ENCODE peak calls at places on chromosomes 7 and 10, in six cellular contexts. Q, T, E, D, X and K are unnamed samples.

GRCh38 chr7:36280840-36281812 is 108.5 kb upstream of the ANLN start:
- DNase-seq in T (peak), X (no peak), Q (peak), E (peak), D (peak), K (no peak)

GRCh38 chr10:821322-821721 is 110.2 kb downstream of the LARP4B start:
- DNase-seq in E (no peak), D (no peak), Q (peak), X (no peak), T (no peak), K (no peak)

GRCh38 chr7:94432799-94433198 is 38.1 kb downstream of the COL1A2 start:
- DNase-seq in Q (no peak), E (no peak), T (no peak), D (no peak), X (no peak), K (no peak)

GRCh38 chr7:20267482-20267881 is 50.3 kb upstream of the MACC1 start:
- DNase-seq in D (no peak), Q (no peak), E (no peak), X (no peak), T (no peak), K (no peak)

GRCh38 chr10:16950686-16951681 is 133.8 kb upstream of the RSU1 start:
- DNase-seq in X (peak), D (no peak), T (no peak), E (no peak), Q (peak), K (no peak)

GRCh38 chr10:1035201-1035600 is 9.5 kb upstream of the IDI2 start:
- DNase-seq in T (no peak), D (no peak), E (no peak), X (no peak), Q (no peak), K (no peak)

GRCh38 chr10:59181668-59182067 is 5.2 kb downstream of the PHYHIPL start:
- DNase-seq in X (peak), E (no peak), Q (peak), D (no peak), T (no peak), K (peak)

GRCh38 chr7:155660059-155660757 is 15.7 kb downstream of the RBM33 start:
- DNase-seq in E (no peak), X (no peak), Q (peak), T (no peak), D (no peak), K (no peak)

GRCh38 chr10:6689036-6689435 is 109.0 kb upstream of the PRKCQ start:
- DNase-seq in Q (peak), T (no peak), D (no peak), E (no peak), X (no peak), K (no peak)

GRCh38 chr7:28032738-28033380 is 147.7 kb downstream of the JAZF1 start:
- DNase-seq in D (no peak), Q (no peak), T (no peak), X (no peak), E (no peak), K (no peak)
- TF ChIP-seq CTCF in D (no peak), Q (no peak), T (no peak), X (no peak), E (no peak), K (peak)

GRCh38 chr10:100053686-100054460 is 27.8 kb downstream of the CPN1 start:
- DNase-seq in T (no peak), X (no peak), E (no peak), D (no peak), Q (no peak), K (no peak)
- TF ChIP-seq CTCF in T (no peak), X (no peak), E (no peak), D (no peak), Q (no peak), K (no peak)

GRCh38 chr10:84820121-84820520 is 491.7 kb downstream of the CCSER2 start:
- DNase-seq in T (no peak), D (no peak), X (no peak), E (no peak), Q (peak), K (no peak)
- TF ChIP-seq CTCF in T (peak), D (no peak), X (peak), E (no peak), Q (peak), K (peak)

GRCh38 chr10:72912715-72913114 is 19.2 kb downstream of the OIT3 start:
- DNase-seq in Q (no peak), D (no peak), E (no peak), X (no peak), T (no peak), K (no peak)

GRCh38 chr10:72924351-72924750 is 30.3 kb downstream of the PLA2G12B start:
- DNase-seq in E (no peak), T (no peak), Q (no peak), X (no peak), D (no peak), K (no peak)

GRCh38 chr10:72913287-72913686 is 19.7 kb downstream of the OIT3 start:
- DNase-seq in E (no peak), X (no peak), D (no peak), Q (no peak), T (no peak), K (no peak)

DNA sequence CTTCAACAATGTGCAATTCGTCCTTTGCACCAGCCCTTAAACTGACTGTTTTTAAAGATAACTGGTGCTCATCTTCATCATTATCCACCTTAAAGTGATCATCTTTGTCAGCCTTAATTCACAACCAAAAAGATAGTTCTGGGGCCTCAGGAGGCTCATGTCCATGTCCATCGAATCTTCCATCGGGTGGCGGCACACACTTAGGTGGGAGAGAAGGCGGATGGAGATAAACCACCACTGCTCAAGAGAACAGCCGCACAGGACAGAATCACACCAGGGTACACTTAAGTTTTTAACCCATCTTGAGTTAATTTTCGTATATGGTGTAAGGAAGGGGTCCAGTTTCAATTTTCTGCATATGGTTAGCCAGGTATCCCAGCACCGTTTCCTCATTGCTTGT is 24.8 kb downstream of the OIT3 start:
- DNase-seq in X (no peak), T (no peak), D (no peak), E (no peak), Q (no peak), K (no peak)
- TF ChIP-seq CTCF in X (no peak), T (no peak), D (no peak), E (no peak), Q (no peak), K (no peak)